ENCODE peak calls at places on chromosomes 12 and 14, in seven cellular contexts. One of them, this sample, is unnamed. For H3K9me3, the result is how much of the 10 kb centered on the place peaks cover.

GRCh38 chr12:65171073-65171472 is 1.7 kb downstream of the LEMD3 start:
- DNase-seq in kidney: no peak
- DNase-seq in H1: no peak
- DNase-seq in small intestine: no peak
- DNase-seq in neuronal stem cell: no peak
- DNase-seq in uterus: no peak
- DNase-seq in upper lobe of left lung: no peak
- DNase-seq in this sample: no peak

GRCh38 chr12:109542014-109542413 is 31.3 kb downstream of the MMAB start:
- DNase-seq in kidney: no peak
- DNase-seq in H1: no peak
- DNase-seq in small intestine: no peak
- DNase-seq in neuronal stem cell: no peak
- DNase-seq in uterus: no peak
- DNase-seq in upper lobe of left lung: no peak
- DNase-seq in this sample: no peak

GRCh38 chr12:29741342-29742241 is 42.1 kb downstream of the TMTC1 start:
- DNase-seq in kidney: no peak
- DNase-seq in H1: no peak
- DNase-seq in small intestine: no peak
- DNase-seq in neuronal stem cell: no peak
- DNase-seq in uterus: no peak
- DNase-seq in upper lobe of left lung: no peak
- DNase-seq in this sample: no peak

GRCh38 chr14:104690861-104691455 is 1.5 kb downstream of the INF2 start:
- DNase-seq in kidney: no peak
- DNase-seq in H1: no peak
- DNase-seq in small intestine: no peak
- DNase-seq in neuronal stem cell: no peak
- DNase-seq in uterus: no peak
- DNase-seq in upper lobe of left lung: no peak
- DNase-seq in this sample: no peak

GRCh38 chr12:106682594-106683234 is 91.8 kb upstream of the RIC8B start:
- DNase-seq in kidney: no peak
- DNase-seq in H1: peak
- DNase-seq in small intestine: peak
- DNase-seq in neuronal stem cell: no peak
- DNase-seq in uterus: no peak
- DNase-seq in upper lobe of left lung: no peak
- DNase-seq in this sample: no peak

GRCh38 chr14:57533214-57533613 is 39.6 kb upstream of the CCDC198 start:
- DNase-seq in kidney: no peak
- DNase-seq in H1: no peak
- DNase-seq in small intestine: peak
- DNase-seq in neuronal stem cell: peak
- DNase-seq in uterus: no peak
- DNase-seq in upper lobe of left lung: no peak
- DNase-seq in this sample: no peak

GRCh38 chr14:34460841-34461240 is 1.2 kb downstream of the SPTSSA start:
- DNase-seq in kidney: no peak
- DNase-seq in H1: no peak
- DNase-seq in small intestine: no peak
- DNase-seq in neuronal stem cell: peak
- DNase-seq in uterus: no peak
- DNase-seq in upper lobe of left lung: no peak
- DNase-seq in this sample: no peak

GRCh38 chr14:23447634-23448353 is 12.3 kb upstream of the MYH7 start:
- DNase-seq in kidney: no peak
- DNase-seq in H1: peak
- DNase-seq in small intestine: peak
- DNase-seq in neuronal stem cell: no peak
- DNase-seq in uterus: no peak
- DNase-seq in upper lobe of left lung: no peak
- DNase-seq in this sample: no peak

GRCh38 chr12:46221255-46222128 is 47.4 kb downstream of the SLC38A1 start:
- DNase-seq in kidney: no peak
- DNase-seq in H1: no peak
- DNase-seq in small intestine: no peak
- DNase-seq in neuronal stem cell: no peak
- DNase-seq in uterus: no peak
- DNase-seq in upper lobe of left lung: no peak
- DNase-seq in this sample: no peak

GRCh38 chr12:104138747-104139186 is 757 bp upstream of the NFYB start:
- DNase-seq in kidney: no peak
- DNase-seq in H1: no peak
- DNase-seq in small intestine: no peak
- DNase-seq in neuronal stem cell: peak
- DNase-seq in uterus: peak
- DNase-seq in upper lobe of left lung: no peak
- DNase-seq in this sample: no peak

GRCh38 chr12:7756993-7757392 is 8.0 kb upstream of the NANOGNB start:
- DNase-seq in kidney: no peak
- DNase-seq in H1: no peak
- DNase-seq in small intestine: no peak
- DNase-seq in neuronal stem cell: no peak
- DNase-seq in uterus: no peak
- DNase-seq in upper lobe of left lung: no peak
- DNase-seq in this sample: no peak

GRCh38 chr14:92670967-92671366 is 77.5 kb downstream of the LGMN start:
- DNase-seq in kidney: no peak
- DNase-seq in H1: no peak
- DNase-seq in small intestine: no peak
- DNase-seq in neuronal stem cell: no peak
- DNase-seq in uterus: no peak
- DNase-seq in upper lobe of left lung: no peak
- DNase-seq in this sample: no peak

GRCh38 chr12:93944196-93944595 is 204.2 kb upstream of the PLXNC1 start:
- DNase-seq in kidney: no peak
- DNase-seq in H1: no peak
- DNase-seq in small intestine: no peak
- DNase-seq in neuronal stem cell: no peak
- DNase-seq in uterus: no peak
- DNase-seq in upper lobe of left lung: no peak
- DNase-seq in this sample: no peak

GRCh38 chr12:115910057-115910456 is 367.4 kb downstream of the MED13L start:
- DNase-seq in kidney: no peak
- DNase-seq in H1: no peak
- DNase-seq in small intestine: no peak
- DNase-seq in neuronal stem cell: no peak
- DNase-seq in uterus: no peak
- DNase-seq in upper lobe of left lung: no peak
- DNase-seq in this sample: no peak

GRCh38 chr14:69685716-69686115 is 74.3 kb downstream of the SUSD6 start:
- DNase-seq in kidney: peak
- DNase-seq in H1: no peak
- DNase-seq in small intestine: peak
- DNase-seq in neuronal stem cell: no peak
- DNase-seq in uterus: peak
- DNase-seq in upper lobe of left lung: peak
- DNase-seq in this sample: no peak

GRCh38 chr14:93085916-93086315 is 29.8 kb downstream of the ITPK1 start:
- DNase-seq in kidney: no peak
- DNase-seq in H1: no peak
- DNase-seq in small intestine: no peak
- DNase-seq in neuronal stem cell: peak
- DNase-seq in uterus: no peak
- DNase-seq in upper lobe of left lung: no peak
- DNase-seq in this sample: no peak

GRCh38 chr12:88643685-88644084 is 63.4 kb upstream of the KITLG start:
- DNase-seq in kidney: no peak
- DNase-seq in H1: no peak
- DNase-seq in small intestine: no peak
- DNase-seq in neuronal stem cell: no peak
- DNase-seq in uterus: no peak
- DNase-seq in upper lobe of left lung: no peak
- DNase-seq in this sample: no peak

GRCh38 chr12:65822732-65823480 is 1.4 kb upstream of the HMGA2 start:
- DNase-seq in kidney: no peak
- DNase-seq in H1: peak
- DNase-seq in small intestine: peak
- DNase-seq in neuronal stem cell: peak
- DNase-seq in uterus: no peak
- DNase-seq in upper lobe of left lung: no peak
- DNase-seq in this sample: no peak

GRCh38 chr14:104656014-104656714 is 33.3 kb upstream of the INF2 start:
- DNase-seq in kidney: no peak
- DNase-seq in H1: no peak
- DNase-seq in small intestine: no peak
- DNase-seq in neuronal stem cell: no peak
- DNase-seq in uterus: no peak
- DNase-seq in upper lobe of left lung: no peak
- DNase-seq in this sample: no peak

GRCh38 chr14:64549805-64550538 is at the start of gene PPP1R36:
- DNase-seq in kidney: peak
- DNase-seq in H1: peak
- DNase-seq in small intestine: peak
- DNase-seq in neuronal stem cell: no peak
- DNase-seq in uterus: no peak
- DNase-seq in upper lobe of left lung: peak
- DNase-seq in this sample: no peak

GRCh38 chr12:104703372-104703771 is 246.6 kb downstream of the CHST11 start:
- DNase-seq in kidney: no peak
- DNase-seq in H1: no peak
- DNase-seq in small intestine: no peak
- DNase-seq in neuronal stem cell: no peak
- DNase-seq in uterus: no peak
- DNase-seq in upper lobe of left lung: no peak
- DNase-seq in this sample: no peak

GRCh38 chr12:8912910-8913309 is 1.4 kb upstream of the PHC1 start:
- DNase-seq in kidney: no peak
- DNase-seq in H1: no peak
- DNase-seq in small intestine: peak
- DNase-seq in neuronal stem cell: no peak
- DNase-seq in uterus: no peak
- DNase-seq in upper lobe of left lung: no peak
- DNase-seq in this sample: no peak

DNA sequence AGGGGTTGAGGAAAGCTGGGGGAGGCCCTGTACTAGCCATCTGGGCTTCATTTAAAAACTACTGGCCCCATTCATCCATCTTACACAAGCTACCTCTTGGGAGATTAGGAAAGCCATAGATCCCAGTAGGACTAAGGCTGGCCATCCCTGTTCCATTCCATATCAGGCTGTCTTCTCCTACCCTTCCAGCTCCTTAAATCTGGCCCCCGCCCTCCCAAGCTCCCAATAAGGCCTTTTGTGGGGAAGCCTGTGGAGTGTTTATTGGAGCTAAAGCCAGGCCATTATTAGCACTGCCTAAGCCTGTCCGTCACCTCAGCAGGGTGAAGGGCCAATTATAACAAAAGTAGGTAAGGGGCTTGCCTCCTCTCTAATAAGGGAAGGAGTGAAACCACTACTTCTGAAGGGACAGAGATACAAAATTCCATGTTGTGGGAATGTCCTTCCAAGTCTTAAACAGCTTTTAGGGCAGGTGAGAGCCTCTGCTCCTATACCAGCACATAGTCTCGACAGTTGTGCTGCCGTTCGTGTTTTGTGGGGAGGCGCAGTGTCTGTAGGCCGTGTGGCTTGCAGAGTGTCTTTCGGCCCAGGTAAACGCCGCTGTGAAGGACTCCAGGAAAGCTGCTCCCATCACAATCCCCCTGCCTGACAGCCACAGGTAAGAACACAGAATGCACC is 3.7 kb downstream of the MYL6 start:
- DNase-seq in kidney: no peak
- DNase-seq in H1: no peak
- DNase-seq in small intestine: no peak
- DNase-seq in neuronal stem cell: no peak
- DNase-seq in uterus: no peak
- DNase-seq in upper lobe of left lung: no peak
- DNase-seq in this sample: no peak
- H3K27ac ChIP-seq in kidney: no peak
- H3K27ac ChIP-seq in H1: no peak
- H3K27ac ChIP-seq in small intestine: no peak
- H3K27ac ChIP-seq in neuronal stem cell: peak
- H3K27ac ChIP-seq in uterus: peak
- H3K27ac ChIP-seq in upper lobe of left lung: peak
- H3K27ac ChIP-seq in this sample: no peak

GRCh38 chr12:129788506-129788905 is 115.3 kb downstream of the TMEM132D start:
- DNase-seq in kidney: no peak
- DNase-seq in H1: no peak
- DNase-seq in small intestine: no peak
- DNase-seq in neuronal stem cell: no peak
- DNase-seq in uterus: no peak
- DNase-seq in upper lobe of left lung: no peak
- DNase-seq in this sample: no peak
- H3K9me3 ChIP-seq in kidney: under half
- H3K9me3 ChIP-seq in H1: under half
- H3K9me3 ChIP-seq in small intestine: under half
- H3K9me3 ChIP-seq in neuronal stem cell: under half
- H3K9me3 ChIP-seq in uterus: under half
- H3K9me3 ChIP-seq in upper lobe of left lung: under half
- H3K9me3 ChIP-seq in this sample: under half

DNA sequence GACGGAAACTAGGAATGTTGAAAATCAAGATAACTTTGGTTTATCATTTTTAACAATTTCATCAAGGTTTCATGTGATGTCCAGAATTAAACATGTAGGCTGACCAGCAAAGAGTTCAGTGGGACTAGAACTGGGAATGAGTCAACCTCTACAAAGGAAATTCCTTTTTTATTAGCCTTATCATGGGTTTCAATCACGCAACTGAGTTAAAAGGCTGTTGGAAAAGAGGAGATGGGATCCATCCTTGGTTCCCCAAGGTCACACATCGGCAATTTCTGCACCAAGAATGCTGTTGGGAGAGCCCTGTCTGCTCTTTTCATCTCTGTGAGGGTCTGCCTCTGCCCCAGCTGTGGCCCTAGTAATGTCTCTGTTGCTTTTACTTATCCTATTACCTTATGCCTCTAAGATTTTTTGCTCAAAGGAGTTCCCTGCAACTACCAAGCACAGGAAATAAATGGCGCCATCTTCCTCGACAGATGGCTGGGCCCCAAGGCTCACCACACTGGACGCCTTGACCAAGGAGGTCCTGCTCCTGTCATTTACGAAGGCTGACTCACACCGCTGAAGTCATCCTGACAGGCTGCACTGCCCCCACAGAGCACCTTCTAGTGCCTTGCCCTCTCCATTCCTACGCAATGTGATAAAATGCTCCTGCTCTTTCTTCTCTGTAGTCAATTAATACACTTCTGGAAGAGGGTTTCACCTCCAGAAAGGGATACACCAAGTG is 367.4 kb downstream of the GXYLT1 start:
- DNase-seq in kidney: no peak
- DNase-seq in H1: no peak
- DNase-seq in small intestine: no peak
- DNase-seq in neuronal stem cell: no peak
- DNase-seq in uterus: no peak
- DNase-seq in upper lobe of left lung: no peak
- DNase-seq in this sample: no peak
- H3K4me3 ChIP-seq in kidney: no peak
- H3K4me3 ChIP-seq in H1: no peak
- H3K4me3 ChIP-seq in small intestine: no peak
- H3K4me3 ChIP-seq in neuronal stem cell: no peak
- H3K4me3 ChIP-seq in uterus: no peak
- H3K4me3 ChIP-seq in upper lobe of left lung: no peak
- H3K4me3 ChIP-seq in this sample: no peak

DNA sequence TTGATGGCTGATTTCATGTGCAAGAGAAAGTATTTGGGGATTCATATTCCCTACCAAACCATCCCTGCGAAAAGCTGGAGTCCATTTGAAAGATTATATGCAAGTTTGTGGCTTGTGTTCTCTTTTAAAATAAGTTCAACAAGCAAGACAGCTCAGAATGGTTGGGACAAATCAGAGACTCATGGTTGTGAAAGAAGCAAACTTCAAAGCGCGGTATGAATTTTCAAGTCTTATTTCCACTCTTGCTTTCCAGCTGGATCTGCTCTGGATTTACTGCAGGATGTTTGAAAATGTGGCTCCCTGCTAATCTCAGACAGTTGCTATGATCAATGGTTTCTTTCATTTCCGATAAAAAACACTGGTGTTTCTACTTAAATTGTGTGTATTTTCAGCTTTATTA is 477.4 kb downstream of the RAD51B start:
- DNase-seq in kidney: no peak
- DNase-seq in H1: no peak
- DNase-seq in small intestine: no peak
- DNase-seq in neuronal stem cell: no peak
- DNase-seq in uterus: no peak
- DNase-seq in upper lobe of left lung: no peak
- DNase-seq in this sample: no peak
- H3K27ac ChIP-seq in kidney: peak
- H3K27ac ChIP-seq in H1: no peak
- H3K27ac ChIP-seq in small intestine: no peak
- H3K27ac ChIP-seq in neuronal stem cell: no peak
- H3K27ac ChIP-seq in uterus: peak
- H3K27ac ChIP-seq in upper lobe of left lung: no peak
- H3K27ac ChIP-seq in this sample: no peak